ENCODE peak calls at places on chromosomes 1 and 21, in eight cellular contexts. F is omental fat pad, O is immature natural killer cell, M is GM18507, T is mesenteric fat pad, V is GM13977, Z is HT-29, Y is ACHN. C is an unnamed sample.

GRCh38 chr1:81349194-81349965 is 451.4 kb upstream of the ADGRL2 start:
- DNase-seq in F (no peak), O (no peak), M (no peak), T (no peak), V (no peak), Z (no peak), Y (no peak), C (no peak)

GRCh38 chr21:45698493-45698947 is 55.0 kb downstream of the PCBP3 start:
- DNase-seq in F (peak), O (no peak), M (no peak), T (no peak), V (no peak), Z (no peak), Y (no peak), C (peak)

GRCh38 chr21:43906585-43907370 is 41.8 kb downstream of the AGPAT3 start:
- DNase-seq in F (no peak), O (no peak), M (no peak), T (no peak), V (no peak), Z (no peak), Y (no peak), C (no peak)

GRCh38 chr1:14499312-14500040 is 99.0 kb upstream of the KAZN start:
- DNase-seq in F (no peak), O (no peak), M (no peak), T (no peak), V (no peak), Z (no peak), Y (no peak), C (no peak)

GRCh38 chr1:25193151-25193742 is 39.1 kb downstream of the SYF2 start:
- DNase-seq in F (no peak), O (no peak), M (no peak), T (no peak), V (no peak), Z (no peak), Y (no peak), C (no peak)

GRCh38 chr1:178020968-178021640 is 51.2 kb upstream of the SEC16B start:
- DNase-seq in F (no peak), O (no peak), M (no peak), T (no peak), V (no peak), Z (no peak), Y (no peak), C (no peak)

GRCh38 chr1:53330819-53331218 is 2.9 kb upstream of the LRP8 start:
- DNase-seq in F (no peak), O (no peak), M (no peak), T (peak), V (no peak), Z (no peak), Y (no peak), C (no peak)

GRCh38 chr1:67162954-67163353 is 3.3 kb upstream of the IL23R start:
- DNase-seq in F (no peak), O (no peak), M (no peak), T (no peak), V (peak), Z (peak), Y (no peak), C (no peak)

GRCh38 chr1:238664139-238664538 is 722.2 kb upstream of the CHRM3 start:
- DNase-seq in F (no peak), O (no peak), M (no peak), T (no peak), V (no peak), Z (no peak), Y (no peak), C (no peak)

GRCh38 chr1:31637915-31638673 is 6.6 kb downstream of the PEF1 start:
- DNase-seq in F (no peak), O (no peak), M (no peak), T (no peak), V (no peak), Z (no peak), Y (no peak), C (no peak)

GRCh38 chr1:20903452-20903851 is 116.3 kb upstream of the HP1BP3 start:
- DNase-seq in F (no peak), O (peak), M (no peak), T (no peak), V (no peak), Z (peak), Y (peak), C (no peak)

GRCh38 chr1:62373221-62373620 is 54.0 kb upstream of the KANK4 start:
- DNase-seq in F (no peak), O (no peak), M (no peak), T (no peak), V (no peak), Z (no peak), Y (no peak), C (no peak)

GRCh38 chr1:232629250-232630046 is 485 bp downstream of the SIPA1L2 start:
- DNase-seq in F (no peak), O (no peak), M (no peak), T (no peak), V (peak), Z (peak), Y (no peak), C (no peak)

GRCh38 chr1:186680031-186681012 is at the start of gene PTGS2:
- DNase-seq in F (peak), O (peak), M (peak), T (peak), V (peak), Z (peak), Y (peak), C (peak)

GRCh38 chr21:42568834-42569731 is 55.4 kb downstream of the SLC37A1 start:
- DNase-seq in F (no peak), O (no peak), M (no peak), T (peak), V (no peak), Z (no peak), Y (no peak), C (no peak)

GRCh38 chr1:241408170-241408569 is 51.2 kb upstream of the RGS7 start:
- DNase-seq in F (no peak), O (no peak), M (no peak), T (no peak), V (no peak), Z (peak), Y (peak), C (no peak)

GRCh38 chr1:51214615-51215131 is 21.4 kb upstream of the RNF11 start:
- DNase-seq in F (no peak), O (no peak), M (no peak), T (no peak), V (no peak), Z (no peak), Y (no peak), C (no peak)

GRCh38 chr21:36744560-36745231 is 45.8 kb downstream of the SIM2 start:
- DNase-seq in F (no peak), O (no peak), M (no peak), T (no peak), V (no peak), Z (no peak), Y (no peak), C (no peak)

GRCh38 chr1:205680073-205680851 is at the start of gene SLC45A3:
- DNase-seq in F (no peak), O (no peak), M (no peak), T (no peak), V (peak), Z (no peak), Y (peak), C (no peak)

GRCh38 chr1:94299627-94300552 is 62.5 kb upstream of the ARHGAP29 start:
- DNase-seq in F (no peak), O (no peak), M (no peak), T (no peak), V (no peak), Z (peak), Y (peak), C (no peak)

GRCh38 chr1:64962447-64962846 is 3.9 kb downstream of the JAK1 start:
- DNase-seq in F (no peak), O (peak), M (no peak), T (no peak), V (no peak), Z (no peak), Y (peak), C (no peak)

GRCh38 chr1:109298666-109299086 is 8.1 kb downstream of the MYBPHL start:
- DNase-seq in F (no peak), O (no peak), M (no peak), T (no peak), V (peak), Z (no peak), Y (no peak), C (peak)